ENCODE peak calls at places on chromosomes 6 and 20, in six cellular contexts. One of them, this sample, is unnamed.

GRCh38 chr20:4808872-4809271 is 87.2 kb downstream of the PRND start:
- DNase-seq in activated CD4-positive, alpha-beta T cell treated with anti-CD3 and anti-CD28 coated beads, Interleukin-2, amount 50 U/mL, for 4 hours: no peak
- DNase-seq in EL: no peak
- DNase-seq in COLO829: no peak
- DNase-seq in NCI-H1105: no peak
- DNase-seq in T-helper 2 cell: no peak
- DNase-seq in this sample: no peak

GRCh38 chr6:28142446-28142845 is 763 bp downstream of the ZKSCAN8 start:
- DNase-seq in COLO829: no peak
- DNase-seq in T-helper 2 cell: no peak
- DNase-seq in activated CD4-positive, alpha-beta T cell treated with anti-CD3 and anti-CD28 coated beads, Interleukin-2, amount 50 U/mL, for 4 hours: no peak
- DNase-seq in EL: peak
- DNase-seq in NCI-H1105: no peak
- DNase-seq in this sample: no peak

GRCh38 chr20:4956200-4956810 is 45.0 kb downstream of the SLC23A2 start:
- DNase-seq in EL: peak
- DNase-seq in T-helper 2 cell: no peak
- DNase-seq in activated CD4-positive, alpha-beta T cell treated with anti-CD3 and anti-CD28 coated beads, Interleukin-2, amount 50 U/mL, for 4 hours: no peak
- DNase-seq in COLO829: peak
- DNase-seq in NCI-H1105: peak
- DNase-seq in this sample: no peak

GRCh38 chr20:56689318-56689717 is 60.2 kb downstream of the TFAP2C start:
- DNase-seq in EL: peak
- DNase-seq in activated CD4-positive, alpha-beta T cell treated with anti-CD3 and anti-CD28 coated beads, Interleukin-2, amount 50 U/mL, for 4 hours: no peak
- DNase-seq in NCI-H1105: no peak
- DNase-seq in COLO829: no peak
- DNase-seq in T-helper 2 cell: no peak
- DNase-seq in this sample: no peak

GRCh38 chr6:18330548-18331066 is 56.5 kb upstream of the RNF144B start:
- DNase-seq in T-helper 2 cell: no peak
- DNase-seq in NCI-H1105: no peak
- DNase-seq in activated CD4-positive, alpha-beta T cell treated with anti-CD3 and anti-CD28 coated beads, Interleukin-2, amount 50 U/mL, for 4 hours: no peak
- DNase-seq in COLO829: no peak
- DNase-seq in EL: no peak
- DNase-seq in this sample: no peak

GRCh38 chr6:2197177-2197671 is 48.2 kb downstream of the GMDS start:
- DNase-seq in COLO829: peak
- DNase-seq in NCI-H1105: no peak
- DNase-seq in EL: peak
- DNase-seq in T-helper 2 cell: no peak
- DNase-seq in activated CD4-positive, alpha-beta T cell treated with anti-CD3 and anti-CD28 coated beads, Interleukin-2, amount 50 U/mL, for 4 hours: no peak
- DNase-seq in this sample: no peak

GRCh38 chr6:17855381-17855780 is 132.1 kb downstream of the KIF13A start:
- DNase-seq in T-helper 2 cell: no peak
- DNase-seq in NCI-H1105: no peak
- DNase-seq in COLO829: no peak
- DNase-seq in activated CD4-positive, alpha-beta T cell treated with anti-CD3 and anti-CD28 coated beads, Interleukin-2, amount 50 U/mL, for 4 hours: no peak
- DNase-seq in EL: no peak
- DNase-seq in this sample: no peak

GRCh38 chr6:40661726-40662125 is 74.6 kb upstream of the LRFN2 start:
- DNase-seq in EL: no peak
- DNase-seq in T-helper 2 cell: no peak
- DNase-seq in activated CD4-positive, alpha-beta T cell treated with anti-CD3 and anti-CD28 coated beads, Interleukin-2, amount 50 U/mL, for 4 hours: no peak
- DNase-seq in COLO829: no peak
- DNase-seq in NCI-H1105: no peak
- DNase-seq in this sample: no peak

GRCh38 chr20:18431206-18431605 is 35.6 kb downstream of the DZANK1 start:
- DNase-seq in COLO829: no peak
- DNase-seq in T-helper 2 cell: no peak
- DNase-seq in NCI-H1105: no peak
- DNase-seq in EL: no peak
- DNase-seq in activated CD4-positive, alpha-beta T cell treated with anti-CD3 and anti-CD28 coated beads, Interleukin-2, amount 50 U/mL, for 4 hours: no peak
- DNase-seq in this sample: no peak

GRCh38 chr20:34750484-34750883 is 46.3 kb downstream of the TP53INP2 start:
- DNase-seq in T-helper 2 cell: no peak
- DNase-seq in COLO829: no peak
- DNase-seq in NCI-H1105: no peak
- DNase-seq in activated CD4-positive, alpha-beta T cell treated with anti-CD3 and anti-CD28 coated beads, Interleukin-2, amount 50 U/mL, for 4 hours: no peak
- DNase-seq in EL: no peak
- DNase-seq in this sample: no peak

GRCh38 chr6:109451376-109451775 is 4.2 kb downstream of the MICAL1 start:
- DNase-seq in COLO829: no peak
- DNase-seq in activated CD4-positive, alpha-beta T cell treated with anti-CD3 and anti-CD28 coated beads, Interleukin-2, amount 50 U/mL, for 4 hours: no peak
- DNase-seq in EL: no peak
- DNase-seq in NCI-H1105: no peak
- DNase-seq in T-helper 2 cell: no peak
- DNase-seq in this sample: no peak

GRCh38 chr20:38229376-38230252 is 30.9 kb downstream of the KIAA1755 start:
- DNase-seq in COLO829: peak
- DNase-seq in NCI-H1105: no peak
- DNase-seq in activated CD4-positive, alpha-beta T cell treated with anti-CD3 and anti-CD28 coated beads, Interleukin-2, amount 50 U/mL, for 4 hours: no peak
- DNase-seq in EL: peak
- DNase-seq in T-helper 2 cell: no peak
- DNase-seq in this sample: no peak

GRCh38 chr20:4937422-4938319 is 63.6 kb downstream of the SLC23A2 start:
- DNase-seq in COLO829: no peak
- DNase-seq in activated CD4-positive, alpha-beta T cell treated with anti-CD3 and anti-CD28 coated beads, Interleukin-2, amount 50 U/mL, for 4 hours: no peak
- DNase-seq in T-helper 2 cell: no peak
- DNase-seq in NCI-H1105: peak
- DNase-seq in EL: no peak
- DNase-seq in this sample: no peak

GRCh38 chr6:16681260-16681873 is 79.9 kb downstream of the ATXN1 start:
- DNase-seq in EL: peak
- DNase-seq in activated CD4-positive, alpha-beta T cell treated with anti-CD3 and anti-CD28 coated beads, Interleukin-2, amount 50 U/mL, for 4 hours: no peak
- DNase-seq in NCI-H1105: no peak
- DNase-seq in T-helper 2 cell: no peak
- DNase-seq in COLO829: peak
- DNase-seq in this sample: no peak

GRCh38 chr6:158639056-158639455 is 5.5 kb downstream of the DYNLT1 start:
- DNase-seq in T-helper 2 cell: no peak
- DNase-seq in COLO829: no peak
- DNase-seq in activated CD4-positive, alpha-beta T cell treated with anti-CD3 and anti-CD28 coated beads, Interleukin-2, amount 50 U/mL, for 4 hours: no peak
- DNase-seq in EL: no peak
- DNase-seq in NCI-H1105: no peak
- DNase-seq in this sample: no peak

GRCh38 chr6:135267085-135267484 is 86.0 kb downstream of the MYB start:
- DNase-seq in activated CD4-positive, alpha-beta T cell treated with anti-CD3 and anti-CD28 coated beads, Interleukin-2, amount 50 U/mL, for 4 hours: no peak
- DNase-seq in COLO829: no peak
- DNase-seq in T-helper 2 cell: no peak
- DNase-seq in EL: no peak
- DNase-seq in NCI-H1105: peak
- DNase-seq in this sample: no peak

GRCh38 chr6:169933839-169934698 is 182.6 kb downstream of the ERMARD start:
- DNase-seq in T-helper 2 cell: no peak
- DNase-seq in activated CD4-positive, alpha-beta T cell treated with anti-CD3 and anti-CD28 coated beads, Interleukin-2, amount 50 U/mL, for 4 hours: no peak
- DNase-seq in EL: peak
- DNase-seq in NCI-H1105: no peak
- DNase-seq in COLO829: no peak
- DNase-seq in this sample: no peak

GRCh38 chr6:159808647-159809046 is 8.6 kb downstream of the PNLDC1 start:
- DNase-seq in NCI-H1105: no peak
- DNase-seq in EL: no peak
- DNase-seq in COLO829: no peak
- DNase-seq in T-helper 2 cell: no peak
- DNase-seq in activated CD4-positive, alpha-beta T cell treated with anti-CD3 and anti-CD28 coated beads, Interleukin-2, amount 50 U/mL, for 4 hours: no peak
- DNase-seq in this sample: no peak

GRCh38 chr6:147782302-147782701 is 273.8 kb downstream of the SAMD5 start:
- DNase-seq in COLO829: peak
- DNase-seq in EL: peak
- DNase-seq in T-helper 2 cell: no peak
- DNase-seq in activated CD4-positive, alpha-beta T cell treated with anti-CD3 and anti-CD28 coated beads, Interleukin-2, amount 50 U/mL, for 4 hours: no peak
- DNase-seq in NCI-H1105: no peak
- DNase-seq in this sample: no peak

GRCh38 chr6:30685977-30686907 is at the start of gene PPP1R18:
- DNase-seq in NCI-H1105: peak
- DNase-seq in activated CD4-positive, alpha-beta T cell treated with anti-CD3 and anti-CD28 coated beads, Interleukin-2, amount 50 U/mL, for 4 hours: peak
- DNase-seq in EL: peak
- DNase-seq in T-helper 2 cell: peak
- DNase-seq in COLO829: no peak
- DNase-seq in this sample: peak

GRCh38 chr6:70651326-70651905 is 16.3 kb upstream of the SMAP1 start:
- DNase-seq in EL: no peak
- DNase-seq in activated CD4-positive, alpha-beta T cell treated with anti-CD3 and anti-CD28 coated beads, Interleukin-2, amount 50 U/mL, for 4 hours: peak
- DNase-seq in COLO829: no peak
- DNase-seq in NCI-H1105: no peak
- DNase-seq in T-helper 2 cell: peak
- DNase-seq in this sample: peak

GRCh38 chr6:31401403-31401802 is 2.0 kb upstream of the MICA start:
- DNase-seq in EL: peak
- DNase-seq in T-helper 2 cell: no peak
- DNase-seq in NCI-H1105: no peak
- DNase-seq in activated CD4-positive, alpha-beta T cell treated with anti-CD3 and anti-CD28 coated beads, Interleukin-2, amount 50 U/mL, for 4 hours: no peak
- DNase-seq in COLO829: peak
- DNase-seq in this sample: no peak

GRCh38 chr6:17352302-17352701 is 41.1 kb upstream of the CAP2 start:
- DNase-seq in activated CD4-positive, alpha-beta T cell treated with anti-CD3 and anti-CD28 coated beads, Interleukin-2, amount 50 U/mL, for 4 hours: no peak
- DNase-seq in EL: peak
- DNase-seq in NCI-H1105: no peak
- DNase-seq in COLO829: no peak
- DNase-seq in T-helper 2 cell: no peak
- DNase-seq in this sample: no peak

GRCh38 chr20:2289475-2289874 is 6.3 kb upstream of the TGM3 start:
- DNase-seq in EL: no peak
- DNase-seq in NCI-H1105: no peak
- DNase-seq in T-helper 2 cell: no peak
- DNase-seq in activated CD4-positive, alpha-beta T cell treated with anti-CD3 and anti-CD28 coated beads, Interleukin-2, amount 50 U/mL, for 4 hours: no peak
- DNase-seq in COLO829: no peak
- DNase-seq in this sample: no peak